ENCODE peak calls at places on chromosome 16, in eight cellular contexts. R is tibial nerve, C is IMR-90, X is breast epithelium, K is ovary, Z is adrenal gland, B is upper lobe of left lung, T is testis. V is an unnamed sample.

GRCh38 chr16:14007460-14007859 is 63.7 kb upstream of the MRTFB start:
- DNase-seq in R (no peak), C (peak; percentile 92), X (no peak), K (no peak), Z (no peak), B (no peak), T (no peak), V (no peak)

GRCh38 chr16:16028311-16028999 is 79.0 kb downstream of the ABCC1 start:
- DNase-seq in R (no peak), C (no peak), X (no peak), K (no peak), Z (no peak), B (no peak), T (no peak), V (no peak)

GRCh38 chr16:67449328-67449727 is 18.4 kb downstream of the HSD11B2 start:
- DNase-seq in R (no peak), C (no peak), X (no peak), K (no peak), Z (peak; percentile 61), B (peak; percentile 70), T (no peak), V (no peak)

GRCh38 chr16:4778050-4778392 is 10.1 kb downstream of the SEPTIN12 start:
- DNase-seq in R (no peak), C (no peak), X (no peak), K (no peak), Z (no peak), B (no peak), T (no peak), V (no peak)

GRCh38 chr16:22192261-22193133 is 13.6 kb upstream of the EEF2K start:
- DNase-seq in R (peak; percentile 81), C (peak; percentile 91), X (peak; percentile 90), K (peak; percentile 84), Z (peak; percentile 78), B (peak; percentile 94), T (peak; percentile 92), V (peak; percentile 97)

GRCh38 chr16:76926595-76926994 is 264.4 kb upstream of the MON1B start:
- DNase-seq in R (no peak), C (no peak), X (no peak), K (no peak), Z (no peak), B (no peak), T (no peak), V (no peak)

GRCh38 chr16:27366687-27367462 is 35.1 kb upstream of the IL21R start:
- DNase-seq in R (no peak), C (no peak), X (no peak), K (no peak), Z (no peak), B (no peak), T (no peak), V (no peak)

GRCh38 chr16:71311553-71312158 is 22.5 kb upstream of the CMTR2 start:
- DNase-seq in R (no peak), C (peak; percentile 5), X (no peak), K (no peak), Z (no peak), B (no peak), T (peak; percentile 62), V (no peak)

GRCh38 chr16:64416232-64417010 is 705.4 kb downstream of the CDH11 start:
- DNase-seq in R (no peak), C (peak; percentile 43), X (no peak), K (no peak), Z (no peak), B (no peak), T (peak; percentile 27), V (no peak)

GRCh38 chr16:12758031-12758669 is 45.5 kb downstream of the CPPED1 start:
- DNase-seq in R (no peak), C (no peak), X (no peak), K (no peak), Z (no peak), B (no peak), T (peak; percentile 28), V (no peak)

GRCh38 chr16:24838554-24839266 is 7.1 kb upstream of the SLC5A11 start:
- DNase-seq in R (no peak), C (peak; percentile 70), X (no peak), K (no peak), Z (peak; percentile 28), B (peak; percentile 47), T (peak; percentile 80), V (no peak)

GRCh38 chr16:10927497-10928112 is 14.7 kb downstream of the DEXI start:
- DNase-seq in R (no peak), C (no peak), X (no peak), K (no peak), Z (no peak), B (no peak), T (no peak), V (no peak)

GRCh38 chr16:47310792-47311211 is 150.1 kb downstream of the ITFG1 start:
- DNase-seq in R (no peak), C (no peak), X (no peak), K (no peak), Z (no peak), B (no peak), T (no peak), V (no peak)

GRCh38 chr16:72203401-72203800 is 31.4 kb upstream of the PMFBP1 start:
- DNase-seq in R (no peak), C (peak; percentile 4), X (no peak), K (no peak), Z (peak; percentile 65), B (peak; percentile 52), T (peak; percentile 22), V (no peak)

GRCh38 chr16:1113489-1113888 is 17.4 kb upstream of the C1QTNF8 start:
- DNase-seq in R (no peak), C (no peak), X (no peak), K (no peak), Z (no peak), B (no peak), T (no peak), V (no peak)
- H3K27me3 ChIP-seq in R (no peaks in the 10 kb centered on the region), C (peaks cover 50% of the 10 kb centered on the region), X (peaks cover 6% of the 10 kb centered on the region), K (no peaks in the 10 kb centered on the region), Z (no peaks in the 10 kb centered on the region), B (no peaks in the 10 kb centered on the region), T (no peaks in the 10 kb centered on the region), V (peaks cover 41% of the 10 kb centered on the region)

GRCh38 chr16:68732068-68732680 is 4.9 kb upstream of the CDH1 start:
- DNase-seq in R (no peak), C (no peak), X (no peak), K (peak; percentile 47), Z (no peak), B (peak; percentile 87), T (peak; percentile 18), V (no peak)
- TF ChIP-seq POLR2A in R (no peak), C (no peak), X (no peak), K (no peak), Z (no peak), B (no peak), T (no peak), V (no peak)

DNA sequence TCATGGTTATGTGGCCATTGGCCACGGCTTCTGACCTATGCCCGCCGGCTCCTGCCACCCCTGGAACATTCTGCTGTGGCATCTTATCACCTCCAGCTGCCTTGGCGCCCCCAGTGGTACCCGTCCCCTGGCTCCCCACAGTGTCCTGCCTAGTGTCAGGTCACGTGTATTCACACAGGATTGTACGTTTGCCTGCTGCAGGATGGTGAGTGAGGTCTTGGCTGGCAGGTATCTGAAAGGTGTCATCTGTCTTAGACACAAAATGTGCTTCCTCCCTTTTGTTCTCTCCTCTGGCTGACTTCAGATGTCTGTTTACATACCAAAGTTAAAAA is 24.9 kb downstream of the DBNDD1 start:
- DNase-seq in R (no peak), C (no peak), X (no peak), K (no peak), Z (no peak), B (no peak), T (no peak), V (no peak)
- H3K9me3 ChIP-seq in R (no peaks in the 10 kb centered on the region), C (peaks cover 21% of the 10 kb centered on the region), X (no peaks in the 10 kb centered on the region), K (no peaks in the 10 kb centered on the region), Z (no peaks in the 10 kb centered on the region), B (peaks cover 4% of the 10 kb centered on the region), T (no peaks in the 10 kb centered on the region), V (no peaks in the 10 kb centered on the region)

GRCh38 chr16:50500171-50500874 is 47.9 kb upstream of the NKD1 start:
- DNase-seq in R (no peak), C (no peak), X (no peak), K (no peak), Z (no peak), B (no peak), T (no peak), V (no peak)

GRCh38 chr16:50502616-50503000 is 45.6 kb upstream of the NKD1 start:
- DNase-seq in R (no peak), C (no peak), X (no peak), K (no peak), Z (no peak), B (no peak), T (no peak), V (peak; percentile 8)

GRCh38 chr16:50501986-50502615 is 46.1 kb upstream of the NKD1 start:
- DNase-seq in R (no peak), C (no peak), X (no peak), K (no peak), Z (no peak), B (no peak), T (no peak), V (no peak)

GRCh38 chr16:50499254-50499653 is 48.9 kb upstream of the NKD1 start:
- DNase-seq in R (no peak), C (no peak), X (no peak), K (no peak), Z (no peak), B (no peak), T (no peak), V (no peak)

GRCh38 chr16:50501251-50501650 is 46.9 kb upstream of the NKD1 start:
- DNase-seq in R (no peak), C (no peak), X (peak; percentile 6), K (no peak), Z (no peak), B (no peak), T (no peak), V (no peak)
- H3K27me3 ChIP-seq in R (no peaks in the 10 kb centered on the region), C (peaks cover 2% of the 10 kb centered on the region), X (no peaks in the 10 kb centered on the region), K (no peaks in the 10 kb centered on the region), Z (no peaks in the 10 kb centered on the region), B (no peaks in the 10 kb centered on the region), T (no peaks in the 10 kb centered on the region), V (no peaks in the 10 kb centered on the region)

GRCh38 chr16:57447142-57447962 is at the start of the genes CIAPIN1 and COQ9:
- DNase-seq in R (peak; percentile 91), C (peak; percentile 91), X (peak; percentile 93), K (peak; percentile 95), Z (peak; percentile 93), B (peak; percentile 96), T (peak; percentile 96), V (peak; percentile 97)
- TF ChIP-seq POLR2A in R (peak; percentile 61), C (peak; percentile 72), X (peak; percentile 86), K (peak; percentile 85), Z (peak; percentile 78), B (peak; percentile 78), T (peak; percentile 20), V (peak; percentile 89)

GRCh38 chr16:35314298-35314697 is 1854.9 kb downstream of the TP53TG3F start:
- DNase-seq in R (no peak), C (no peak), X (no peak), K (no peak), Z (no peak), B (no peak), T (no peak), V (peak; percentile 84)
- H3K9me3 ChIP-seq in R (no peaks in the 10 kb centered on the region), C (peaks cover 29% of the 10 kb centered on the region), X (peaks cover 11% of the 10 kb centered on the region), K (no peaks in the 10 kb centered on the region), Z (no peaks in the 10 kb centered on the region), B (peaks cover 15% of the 10 kb centered on the region), T (no peaks in the 10 kb centered on the region), V (no peaks in the 10 kb centered on the region)

DNA sequence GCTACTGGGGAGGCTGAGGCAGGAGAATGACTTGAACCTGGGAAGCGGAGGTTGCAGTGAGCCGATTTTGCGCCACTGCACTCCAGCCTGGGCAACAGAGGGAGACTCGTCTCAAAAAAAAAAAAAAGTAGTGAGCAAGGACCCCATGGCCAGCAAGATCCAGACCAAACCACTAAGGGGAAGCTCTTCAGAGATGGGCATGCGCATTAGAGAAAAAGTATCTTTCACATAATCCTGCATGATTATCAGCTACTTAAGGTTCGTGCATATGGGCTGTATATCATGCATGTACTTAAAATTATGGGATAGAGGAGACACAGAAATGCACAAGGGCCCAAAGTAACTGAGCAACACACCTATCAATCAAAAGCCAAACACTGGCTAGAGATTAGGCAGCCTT is 10.7 kb upstream of the CCL22 start:
- DNase-seq in R (no peak), C (no peak), X (no peak), K (no peak), Z (no peak), B (no peak), T (no peak), V (peak; percentile 19)
- H3K27me3 ChIP-seq in R (no peaks in the 10 kb centered on the region), C (peaks cover 53% of the 10 kb centered on the region), X (no peaks in the 10 kb centered on the region), K (no peaks in the 10 kb centered on the region), Z (no peaks in the 10 kb centered on the region), B (no peaks in the 10 kb centered on the region), T (no peaks in the 10 kb centered on the region), V (no peaks in the 10 kb centered on the region)

V was measured in esophagus muscularis mucosa.